ENCODE peak calls at places on chromosome 10, in four cellular contexts. R is SK-N-SH, X is HepG2, Q is GM12878. G is an unnamed sample.

GRCh38 chr10:24383681-24384106 is 174.8 kb downstream of the KIAA1217 start:
- DNase-seq in R (peak), X (peak), Q (peak), G (peak)

GRCh38 chr10:2351566-2351965 is 614.2 kb upstream of the ADARB2 start:
- DNase-seq in R (no peak), X (no peak), Q (no peak), G (no peak)

GRCh38 chr10:76114556-76114955 is 683.1 kb downstream of the LRMDA start:
- DNase-seq in R (no peak), X (peak), Q (no peak), G (no peak)

GRCh38 chr10:25828475-25828874 is 105.6 kb upstream of the MYO3A start:
- DNase-seq in R (no peak), X (no peak), Q (no peak), G (no peak)

GRCh38 chr10:16995867-16996529 is 133.6 kb downstream of the CUBN start:
- DNase-seq in R (no peak), X (no peak), Q (no peak), G (no peak)

GRCh38 chr10:16787361-16787791 is 29.8 kb downstream of the RSU1 start:
- DNase-seq in R (no peak), X (no peak), Q (no peak), G (no peak)

GRCh38 chr10:91007656-91008055 is 86.8 kb upstream of the ANKRD1 start:
- DNase-seq in R (no peak), X (no peak), Q (no peak), G (no peak)

GRCh38 chr10:34134602-34135001 is 680.5 kb downstream of the PARD3 start:
- DNase-seq in R (no peak), X (no peak), Q (no peak), G (no peak)

GRCh38 chr10:43026039-43026973 is 50.6 kb upstream of the RET start:
- DNase-seq in R (peak), X (no peak), Q (no peak), G (no peak)

GRCh38 chr10:60042262-60042661 is 135.9 kb upstream of the CCDC6 start:
- DNase-seq in R (no peak), X (no peak), Q (no peak), G (no peak)

GRCh38 chr10:77702166-77702565 is 64.6 kb upstream of the KCNMA1 start:
- DNase-seq in R (no peak), X (no peak), Q (no peak), G (no peak)

GRCh38 chr10:88418871-88419270 is 164.2 kb downstream of the RNLS start:
- DNase-seq in R (no peak), X (no peak), Q (no peak), G (no peak)

GRCh38 chr10:13787015-13787421 is 200.3 kb downstream of the PRPF18 start:
- DNase-seq in R (no peak), X (no peak), Q (peak), G (peak)

GRCh38 chr10:111100198-111100597 is 23.4 kb downstream of the ADRA2A start:
- DNase-seq in R (no peak), X (no peak), Q (no peak), G (no peak)

GRCh38 chr10:46787321-46787615 is 124.0 kb upstream of the PTPN20 start:
- DNase-seq in R (peak), X (peak), Q (no peak), G (peak)

GRCh38 chr10:89129850-89130396 is 77.2 kb downstream of the CH25H start:
- DNase-seq in R (peak), X (no peak), Q (no peak), G (no peak)

GRCh38 chr10:114499630-114500190 is 95.4 kb upstream of the AFAP1L2 start:
- DNase-seq in R (no peak), X (no peak), Q (no peak), G (no peak)

DNA sequence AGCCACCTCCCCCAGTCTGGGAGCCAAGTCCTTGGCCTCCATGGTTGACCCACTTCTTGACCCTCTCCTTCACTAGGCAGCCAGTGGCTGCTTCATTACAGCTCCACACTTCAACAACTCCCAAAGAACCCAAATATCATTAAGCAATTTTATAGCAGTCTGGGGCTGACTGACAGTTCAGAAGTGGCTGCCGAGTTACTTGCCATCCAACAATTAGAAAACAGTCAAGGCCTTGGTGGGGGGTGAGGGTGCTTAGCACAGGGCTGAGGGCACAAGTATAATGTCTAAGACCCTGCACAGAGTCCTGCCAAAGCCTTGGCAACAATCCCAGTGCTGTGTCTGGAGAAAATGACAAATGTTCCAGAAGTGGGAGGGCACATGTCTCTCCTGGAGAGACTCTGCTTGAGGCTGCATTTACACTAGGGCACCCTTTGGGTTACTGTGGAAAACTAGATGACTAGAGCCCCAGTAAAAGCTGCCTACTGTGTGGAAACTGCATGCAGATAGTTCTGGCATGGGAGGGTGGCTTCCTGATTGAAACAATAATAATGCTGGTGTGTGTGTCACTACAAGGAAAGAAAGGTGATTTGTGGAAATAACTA is 71.1 kb downstream of the CXCL12 start:
- DNase-seq in R (no peak), X (no peak), Q (no peak), G (no peak)
- TF ChIP-seq PBX3 in R (no peak), X (no peak), Q (no peak), G (no peak)

GRCh38 chr10:94043431-94043990 is 49.8 kb downstream of the PLCE1 start:
- DNase-seq in R (no peak), X (no peak), Q (no peak), G (no peak)
- TF ChIP-seq PBX3 in R (no peak), X (no peak), Q (no peak), G (no peak)

GRCh38 chr10:69362471-69362954 is 54.2 kb downstream of the TACR2 start:
- DNase-seq in R (peak), X (no peak), Q (no peak), G (peak)
- TF ChIP-seq PBX3 in R (peak), X (no peak), Q (no peak), G (no peak)

DNA sequence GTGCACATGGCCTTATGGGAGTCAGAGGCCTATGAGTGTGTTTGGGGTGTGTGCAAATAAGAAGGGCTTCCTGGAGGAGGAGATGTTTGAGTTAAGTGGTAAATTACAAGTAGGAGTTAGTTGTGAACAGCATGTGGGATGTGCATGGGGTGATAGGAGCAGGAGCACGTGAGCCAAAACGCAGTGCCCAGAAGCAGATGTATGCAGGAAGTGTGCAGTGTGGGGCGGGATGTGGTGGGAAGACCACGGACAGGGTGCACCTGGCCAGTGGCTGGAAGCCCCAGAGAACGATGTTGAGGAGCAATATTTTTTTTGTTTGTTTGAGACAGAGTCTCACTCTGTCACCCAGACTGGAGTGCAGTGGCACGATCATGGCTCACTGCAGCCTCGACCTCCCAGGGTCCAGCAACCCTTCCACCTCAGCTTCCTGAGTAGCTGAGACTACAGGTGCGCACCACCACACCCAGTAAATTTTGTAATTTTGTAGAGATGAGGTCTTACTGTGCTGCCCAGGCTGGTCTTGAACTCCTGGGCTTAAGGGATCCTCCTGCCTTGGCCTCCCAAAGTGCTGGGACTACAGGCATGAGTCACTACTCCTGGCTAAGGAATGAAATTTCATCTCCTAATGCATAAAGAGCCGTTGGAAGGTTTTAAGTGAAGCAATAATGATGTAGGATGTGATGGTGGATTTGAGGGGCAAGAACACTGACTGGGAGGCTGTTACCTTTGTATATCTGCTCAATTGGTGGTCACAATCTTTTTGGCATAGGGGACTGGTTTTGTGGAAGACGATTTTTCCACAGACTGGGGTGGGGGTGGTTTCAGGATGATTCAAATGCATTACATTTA is 78.4 kb downstream of the LYZL2 start:
- DNase-seq in R (no peak), X (no peak), Q (no peak), G (no peak)
- TF ChIP-seq PBX3 in R (no peak), X (no peak), Q (no peak), G (no peak)

G was measured in A549.